ENCODE peak calls at places on chromosomes 5 and 9, in six cellular contexts. C is PC-9; J is neural crest cell; T is iPS-NIHi11; E is activated naive CD8-positive, alpha-beta T cell treated with anti-CD3 and anti-CD28 coated beads, Interleukin-2, amount 50 U/mL, for 24 hours; Q is WTC11. Z is an unnamed sample.

GRCh38 chr9:134040176-134040565 is 14.9 kb downstream of the BRD3OS start:
- DNase-seq in Q (no peak), E (no peak), T (peak; percentile 4), C (no peak), J (no peak), Z (no peak)

GRCh38 chr9:115132648-115133047 is 14.7 kb upstream of the TNC start:
- DNase-seq in C (no peak), E (no peak), T (no peak), Q (peak; percentile 15), J (no peak), Z (no peak)

GRCh38 chr9:127937383-127938297 is at the start of gene DPM2:
- DNase-seq in E (peak; percentile 88), C (peak; percentile 74), T (peak; percentile 87), Q (peak; percentile 84), J (peak; percentile 65), Z (peak; percentile 98)

GRCh38 chr5:55544341-55544740 is 9.6 kb upstream of the PLPP1 start:
- DNase-seq in E (no peak), Q (no peak), T (no peak), J (no peak), C (no peak), Z (no peak)

GRCh38 chr9:112234779-112235178 is 59.7 kb upstream of the SUSD1 start:
- DNase-seq in J (no peak), T (no peak), Q (no peak), C (no peak), E (no peak), Z (no peak)

GRCh38 chr5:79929095-79929494 is 62.0 kb downstream of the MTX3 start:
- DNase-seq in C (no peak), Q (no peak), T (no peak), J (no peak), E (no peak), Z (no peak)

GRCh38 chr9:130535818-130536521 is 43.4 kb upstream of the FUBP3 start:
- DNase-seq in Q (peak; percentile 34), J (peak; percentile 18), E (no peak), C (no peak), T (peak; percentile 57), Z (no peak)

GRCh38 chr5:2169862-2170820 is 287.4 kb upstream of the IRX4 start:
- DNase-seq in T (no peak), Q (no peak), C (no peak), E (no peak), J (no peak), Z (no peak)

GRCh38 chr5:96743065-96743768 is 64.5 kb downstream of the ERAP1 start:
- DNase-seq in E (no peak), C (no peak), T (peak; percentile 15), J (no peak), Q (no peak), Z (no peak)

GRCh38 chr5:66653380-66653779 is 57.2 kb downstream of the MAST4 start:
- DNase-seq in E (no peak), C (no peak), Q (no peak), T (no peak), J (no peak), Z (no peak)

GRCh38 chr5:126234563-126235195 is 188.5 kb upstream of the GRAMD2B start:
- DNase-seq in E (no peak), C (no peak), Q (peak; percentile 31), J (peak; percentile 24), T (peak; percentile 60), Z (no peak)

GRCh38 chr5:95784514-95785302 is 37.8 kb downstream of the GLRX start:
- DNase-seq in T (no peak), J (no peak), C (no peak), E (no peak), Q (no peak), Z (no peak)

GRCh38 chr5:128216860-128217531 is 133.4 kb downstream of the SLC12A2 start:
- DNase-seq in E (no peak), C (no peak), T (no peak), Q (no peak), J (no peak), Z (no peak)

GRCh38 chr9:93089481-93089991 is 6.5 kb upstream of the CARD19 start:
- DNase-seq in J (no peak), Q (no peak), C (no peak), E (no peak), T (peak; percentile 2), Z (no peak)

GRCh38 chr5:136065588-136065987 is 36.8 kb downstream of the TGFBI start:
- DNase-seq in E (no peak), C (no peak), J (no peak), Q (no peak), T (no peak), Z (no peak)

GRCh38 chr5:137995077-137995746 is 37.7 kb downstream of the FAM13B start:
- DNase-seq in C (no peak), E (no peak), T (peak; percentile 10), Q (no peak), J (no peak), Z (no peak)

GRCh38 chr9:123507992-123508391 is 152.0 kb downstream of the CRB2 start:
- DNase-seq in T (no peak), C (no peak), J (no peak), E (no peak), Q (no peak), Z (no peak)

GRCh38 chr5:128537306-128537998 is 593 bp downstream of the FBN2 start:
- DNase-seq in Q (peak; percentile 50), J (peak; percentile 36), E (no peak), C (no peak), T (peak; percentile 52), Z (no peak)

GRCh38 chr9:19102181-19102630 is 498 bp downstream of the HAUS6 start:
- DNase-seq in Q (no peak), E (peak; percentile 48), C (no peak), T (peak; percentile 47), J (no peak), Z (no peak)

GRCh38 chr5:10421841-10422691 is 19.6 kb upstream of the ROPN1L start:
- DNase-seq in E (no peak), J (no peak), Q (no peak), T (no peak), C (no peak), Z (no peak)

GRCh38 chr9:97534185-97534584 is 32.7 kb downstream of the TMOD1 start:
- DNase-seq in T (no peak), J (no peak), Q (no peak), C (no peak), E (no peak), Z (no peak)

Z was measured in GM12892.